ENCODE peak calls at places on chromosomes 3 and 15, in nine cellular contexts. Y is breast epithelium, I is adrenal gland, G is IMR-90, W is body of pancreas, T is right lobe of liver, N is upper lobe of left lung, Z is Caco-2, D is stomach. J is an unnamed sample.
A peak's percentile ranks its signal among the peaks of the same experiment; 100 is the strongest.

GRCh38 chr15:70165811-70166284 is 68.1 kb upstream of the TLE3 start:
- DNase-seq in G (no peak), N (no peak), Z (no peak), D (peak; percentile 38), W (peak; percentile 77), Y (no peak), T (peak; percentile 68), I (peak; percentile 80), J (no peak)

GRCh38 chr3:88058322-88058592 is 548 bp downstream of the CGGBP1 start:
- DNase-seq in D (no peak), N (no peak), G (no peak), I (no peak), Z (no peak), Y (no peak), W (no peak), T (no peak), J (no peak)

GRCh38 chr3:69542265-69543079 is 156.6 kb upstream of the FRMD4B start:
- DNase-seq in Y (no peak), W (no peak), D (no peak), I (no peak), Z (no peak), N (no peak), T (peak; percentile 29), G (no peak), J (peak; percentile 56)

GRCh38 chr15:39918688-39919385 is 1.2 kb downstream of the GPR176 start:
- DNase-seq in I (no peak), T (no peak), G (peak; percentile 93), N (no peak), D (no peak), Z (no peak), W (no peak), Y (no peak), J (no peak)

GRCh38 chr15:78726870-78727551 is 84.3 kb downstream of the ADAMTS7 start:
- DNase-seq in D (peak; percentile 34), G (no peak), T (no peak), N (no peak), Y (no peak), I (peak; percentile 68), Z (peak; percentile 66), W (peak; percentile 59), J (peak; percentile 64)

GRCh38 chr15:47756872-47757271 is 39.6 kb downstream of the SEMA6D start:
- DNase-seq in T (no peak), D (no peak), G (peak; percentile 91), Y (no peak), I (no peak), W (no peak), Z (no peak), N (no peak), J (no peak)

GRCh38 chr3:126133606-126134005 is 46.8 kb downstream of the ALDH1L1 start:
- DNase-seq in N (peak; percentile 14), I (peak; percentile 41), T (peak; percentile 15), G (no peak), Z (no peak), W (peak; percentile 1), Y (no peak), D (no peak), J (peak; percentile 6)

GRCh38 chr3:188455748-188456147 is 301.8 kb downstream of the LPP start:
- DNase-seq in I (no peak), Y (no peak), D (no peak), N (no peak), T (no peak), Z (no peak), W (no peak), G (peak; percentile 14), J (no peak)

GRCh38 chr15:28995193-28995592 is 109.4 kb downstream of the APBA2 start:
- DNase-seq in N (no peak), W (no peak), I (no peak), G (no peak), Z (no peak), D (no peak), Y (no peak), T (no peak), J (no peak)

GRCh38 chr15:77696006-77696631 is 63.4 kb upstream of the LINGO1 start:
- DNase-seq in G (no peak), D (no peak), I (peak; percentile 52), W (no peak), N (no peak), Y (no peak), T (no peak), Z (no peak), J (no peak)

GRCh38 chr15:75200765-75201608 is 695 bp upstream of the C15orf39 start:
- DNase-seq in T (peak; percentile 49), D (peak; percentile 73), W (peak; percentile 92), Z (peak; percentile 82), N (peak; percentile 86), I (no peak), G (no peak), Y (peak; percentile 85), J (peak; percentile 91)

GRCh38 chr3:18556503-18556902 is 131.4 kb upstream of the SATB1 start:
- DNase-seq in T (no peak), W (peak; percentile 15), D (no peak), Y (no peak), I (no peak), Z (no peak), G (no peak), N (peak; percentile 33), J (no peak)

GRCh38 chr15:89836255-89837133 is 21.8 kb upstream of the ANPEP start:
- DNase-seq in T (no peak), D (no peak), I (no peak), G (peak; percentile 96), Z (no peak), N (no peak), W (peak; percentile 35), Y (peak; percentile 66), J (no peak)

GRCh38 chr3:11581237-11582122 is 62.2 kb downstream of the VGLL4 start:
- DNase-seq in I (peak; percentile 55), N (no peak), T (no peak), W (no peak), Z (no peak), D (no peak), G (no peak), Y (peak; percentile 54), J (no peak)

GRCh38 chr3:43773273-43774104 is 82.8 kb downstream of the ABHD5 start:
- DNase-seq in I (peak; percentile 70), G (peak; percentile 16), Y (no peak), N (peak; percentile 51), D (peak; percentile 38), Z (no peak), T (peak; percentile 44), W (peak; percentile 3), J (no peak)

GRCh38 chr3:23865595-23866396 is 51.0 kb downstream of the NKIRAS1 start:
- DNase-seq in D (no peak), G (peak; percentile 38), Z (peak; percentile 30), N (no peak), Y (no peak), W (peak; percentile 13), T (no peak), I (no peak), J (peak; percentile 24)

GRCh38 chr3:55322649-55323048 is 164.5 kb downstream of the WNT5A start:
- DNase-seq in Y (no peak), D (no peak), G (no peak), I (no peak), N (no peak), W (no peak), T (no peak), Z (no peak), J (peak; percentile 22)

GRCh38 chr3:40053663-40054062 is 244.3 kb downstream of the MYRIP start:
- DNase-seq in I (no peak), W (no peak), Z (no peak), T (no peak), Y (no peak), G (no peak), N (no peak), D (no peak), J (no peak)

DNA sequence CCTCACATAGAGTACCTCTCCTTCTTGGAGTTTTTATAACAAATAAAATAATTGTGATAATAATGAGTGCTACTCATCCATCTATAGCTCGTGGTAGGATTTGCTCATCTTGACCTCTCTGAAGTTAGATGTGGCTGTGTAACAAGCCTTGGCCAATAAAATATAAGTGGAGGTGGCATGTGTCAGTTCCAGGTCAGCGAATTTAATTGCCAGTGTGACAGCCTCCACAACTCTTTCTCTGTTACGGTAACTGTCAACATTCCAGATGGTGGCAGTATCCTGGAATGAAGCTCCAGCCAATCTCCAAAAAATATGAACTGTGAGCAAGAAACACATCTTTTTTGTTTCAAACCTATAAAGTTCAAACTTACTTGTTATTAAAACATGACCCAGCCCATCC is 13.8 kb downstream of the CLRN1 start:
- DNase-seq in N (no peak), Y (no peak), D (no peak), I (no peak), Z (no peak), W (no peak), T (no peak), G (no peak), J (no peak)
- TF ChIP-seq CTCF in N (no peak), Y (no peak), D (no peak), I (no peak), Z (no peak), W (no peak), T (no peak), G (no peak), J (no peak)

GRCh38 chr3:143924522-143925381 is 46.9 kb upstream of the DIPK2A start:
- DNase-seq in Z (no peak), D (no peak), N (no peak), Y (no peak), I (no peak), T (no peak), W (no peak), G (no peak), J (no peak)
- H3K4me1 ChIP-seq in Z (no peaks in the 10 kb centered on the region), D (no peaks in the 10 kb centered on the region), N (no peaks in the 10 kb centered on the region), Y (no peaks in the 10 kb centered on the region), I (no peaks in the 10 kb centered on the region), T (no peaks in the 10 kb centered on the region), W (no peaks in the 10 kb centered on the region), G (no peaks in the 10 kb centered on the region), J (no peaks in the 10 kb centered on the region)

GRCh38 chr15:60479711-60480110 is 769 bp upstream of the ICE2 start:
- DNase-seq in G (no peak), T (no peak), W (no peak), N (no peak), Y (no peak), D (no peak), Z (no peak), I (no peak), J (peak; percentile 39)
- H3K9me3 ChIP-seq in G (no peaks in the 10 kb centered on the region), T (no peaks in the 10 kb centered on the region), W (no peaks in the 10 kb centered on the region), N (no peaks in the 10 kb centered on the region), Y (no peaks in the 10 kb centered on the region), D (no peaks in the 10 kb centered on the region), Z (no peaks in the 10 kb centered on the region), I (no peaks in the 10 kb centered on the region), J (no peaks in the 10 kb centered on the region)

DNA sequence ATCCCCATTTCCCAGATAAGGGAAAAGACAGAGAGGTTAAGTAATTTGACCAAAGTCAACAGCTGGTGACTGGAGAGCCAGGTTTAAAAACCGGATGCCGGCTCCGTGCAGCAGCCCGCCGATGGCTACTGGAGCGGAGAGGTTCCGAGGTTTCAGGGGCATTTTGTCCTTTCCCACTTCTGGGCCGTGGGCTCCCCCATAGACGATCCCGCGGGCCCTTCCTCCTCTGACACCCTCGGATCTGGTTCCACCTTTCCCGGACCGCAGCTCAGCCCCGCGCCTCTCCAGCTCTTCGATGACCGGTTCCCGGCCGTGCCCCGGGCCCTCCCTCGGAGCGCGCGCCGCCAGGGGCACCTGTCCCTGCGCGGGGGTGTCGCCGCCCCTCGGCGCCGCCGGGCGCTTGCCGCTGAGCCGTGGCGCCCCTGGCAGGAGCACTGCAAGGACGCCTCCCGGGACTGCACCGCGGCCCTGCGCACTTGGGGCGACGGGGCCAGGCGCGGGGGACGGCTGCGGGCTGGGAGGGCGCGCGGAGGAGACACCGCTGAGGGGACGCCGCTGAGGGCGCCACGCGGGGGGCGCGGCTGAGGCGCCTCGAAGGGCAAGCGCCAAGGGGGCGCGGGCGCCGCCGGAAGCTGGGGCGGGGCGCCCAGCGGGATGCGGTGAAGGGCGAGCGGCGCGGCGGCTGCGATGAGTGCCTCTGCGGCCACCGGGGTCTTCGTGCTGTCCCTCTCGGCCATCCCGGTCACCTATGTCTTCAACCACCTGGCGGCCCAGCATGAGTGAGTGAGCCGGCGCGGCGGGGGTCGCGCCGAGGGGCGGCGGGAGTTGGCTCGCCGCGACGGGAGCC is at the start of gene TM6SF1:
- DNase-seq in Y (no peak), W (no peak), N (peak; percentile 36), G (no peak), I (no peak), D (no peak), Z (no peak), T (peak; percentile 35), J (peak; percentile 30)
- TF ChIP-seq CTCF in Y (no peak), W (no peak), N (no peak), G (no peak), I (no peak), D (no peak), Z (no peak), T (no peak), J (no peak)